ENCODE peak calls at places on chromosomes 16 and 17, in four cellular contexts. One of them, this sample, is unnamed.

GRCh38 chr16:56534847-56535383 is 15.1 kb upstream of the BBS2 start:
- DNase-seq in A549: no peak
- DNase-seq in K562: no peak
- DNase-seq in HCT116: no peak
- DNase-seq in this sample: no peak

GRCh38 chr16:78297066-78297666 is 197.7 kb downstream of the WWOX start:
- DNase-seq in A549: no peak
- DNase-seq in K562: no peak
- DNase-seq in HCT116: no peak
- DNase-seq in this sample: no peak

GRCh38 chr17:15414502-15415348 is 52.7 kb downstream of the CDRT4 start:
- DNase-seq in A549: no peak
- DNase-seq in K562: no peak
- DNase-seq in HCT116: no peak
- DNase-seq in this sample: no peak

GRCh38 chr17:10149573-10150399 is 48.6 kb downstream of the GAS7 start:
- DNase-seq in A549: peak
- DNase-seq in K562: peak
- DNase-seq in HCT116: peak
- DNase-seq in this sample: peak

GRCh38 chr16:89360760-89361435 is 129.5 kb downstream of the ANKRD11 start:
- DNase-seq in A549: no peak
- DNase-seq in K562: no peak
- DNase-seq in HCT116: no peak
- DNase-seq in this sample: no peak

GRCh38 chr16:89732918-89733242 is 11.5 kb downstream of the ZNF276 start:
- DNase-seq in A549: no peak
- DNase-seq in K562: no peak
- DNase-seq in HCT116: no peak
- DNase-seq in this sample: no peak

GRCh38 chr16:57305159-57305811 is 20.8 kb upstream of the PLLP start:
- DNase-seq in A549: no peak
- DNase-seq in K562: no peak
- DNase-seq in HCT116: no peak
- DNase-seq in this sample: no peak

GRCh38 chr16:2852731-2853507 is 5.1 kb downstream of the PRSS22 start:
- DNase-seq in A549: no peak
- DNase-seq in K562: peak
- DNase-seq in HCT116: no peak
- DNase-seq in this sample: no peak

GRCh38 chr17:35046245-35046644 is 17.3 kb downstream of the RFFL start:
- DNase-seq in A549: no peak
- DNase-seq in K562: no peak
- DNase-seq in HCT116: no peak
- DNase-seq in this sample: no peak

GRCh38 chr16:60310836-60311445 is 1576.8 kb upstream of the GOT2 start:
- DNase-seq in A549: no peak
- DNase-seq in K562: no peak
- DNase-seq in HCT116: no peak
- DNase-seq in this sample: no peak

GRCh38 chr16:68311316-68311620 is 449 bp downstream of the PRMT7 start:
- DNase-seq in A549: no peak
- DNase-seq in K562: no peak
- DNase-seq in HCT116: no peak
- DNase-seq in this sample: peak

GRCh38 chr16:82935781-82936180 is 309.0 kb downstream of the CDH13 start:
- DNase-seq in A549: no peak
- DNase-seq in K562: no peak
- DNase-seq in HCT116: no peak
- DNase-seq in this sample: no peak

GRCh38 chr17:21549107-21549687 is 143.1 kb upstream of the KCNJ18 start:
- DNase-seq in A549: no peak
- DNase-seq in K562: no peak
- DNase-seq in HCT116: no peak
- DNase-seq in this sample: peak

GRCh38 chr16:66109677-66110076 is 256.8 kb upstream of the CDH5 start:
- DNase-seq in A549: no peak
- DNase-seq in K562: no peak
- DNase-seq in HCT116: no peak
- DNase-seq in this sample: no peak

GRCh38 chr16:55039511-55039910 is 108.8 kb downstream of the IRX5 start:
- DNase-seq in A549: no peak
- DNase-seq in K562: no peak
- DNase-seq in HCT116: no peak
- DNase-seq in this sample: no peak

GRCh38 chr17:8913879-8914278 is 46.4 kb upstream of the PIK3R6 start:
- DNase-seq in A549: no peak
- DNase-seq in K562: no peak
- DNase-seq in HCT116: no peak
- DNase-seq in this sample: no peak

DNA sequence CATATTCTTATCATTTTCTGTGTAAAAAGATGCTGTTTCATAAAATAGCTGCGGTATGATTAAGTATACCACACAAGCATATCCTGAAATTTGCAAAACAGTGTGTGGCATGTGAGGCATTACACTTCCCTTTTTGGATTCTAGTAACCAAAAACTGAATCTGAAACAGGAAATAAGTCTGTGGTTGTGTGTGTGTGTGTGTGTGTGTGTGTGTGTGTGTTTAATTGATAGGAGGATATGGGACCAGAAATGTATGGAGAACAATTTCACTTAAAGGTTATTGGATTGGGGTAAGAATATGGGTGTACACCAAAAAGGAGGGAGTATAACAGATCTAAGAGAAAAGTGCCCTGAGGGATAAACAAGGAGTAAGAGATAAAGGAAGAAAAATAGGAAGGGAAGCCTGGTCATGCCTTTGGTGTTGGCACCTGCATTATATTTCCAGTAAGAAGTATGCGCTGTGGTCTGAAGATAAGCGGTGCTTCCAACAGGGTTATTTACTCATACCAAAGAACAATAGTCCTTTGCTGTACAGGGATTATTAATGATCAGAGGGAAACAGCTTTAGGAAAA is 4.0 kb downstream of the LYRM1 start:
- DNase-seq in A549: no peak
- DNase-seq in K562: no peak
- DNase-seq in HCT116: peak
- DNase-seq in this sample: peak
- TF ChIP-seq RAD21 in A549: no peak
- TF ChIP-seq RAD21 in K562: no peak
- TF ChIP-seq RAD21 in HCT116: peak
- TF ChIP-seq RAD21 in this sample: no peak

DNA sequence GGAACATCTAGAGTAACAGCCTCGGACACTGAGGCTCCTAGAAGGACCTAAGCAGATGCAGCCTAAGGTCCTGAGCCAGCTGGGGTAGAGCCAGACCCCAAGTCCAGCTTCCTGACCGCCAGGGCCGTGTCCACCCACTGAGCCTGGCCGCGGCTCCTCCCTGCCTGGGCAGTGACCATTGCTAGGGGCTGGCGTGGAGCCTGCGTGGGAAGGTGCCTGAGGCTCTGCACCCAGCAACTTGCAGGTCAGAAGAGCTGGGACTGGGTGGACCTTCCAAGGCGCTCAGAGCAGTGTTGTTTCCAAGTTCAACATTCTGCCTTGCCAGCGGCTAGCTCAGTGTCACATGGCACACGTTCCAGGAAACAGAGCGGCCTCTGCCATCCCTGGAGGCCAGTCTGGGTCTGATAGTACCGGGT is 209.6 kb upstream of the CIBAR2 start:
- DNase-seq in A549: no peak
- DNase-seq in K562: peak
- DNase-seq in HCT116: no peak
- DNase-seq in this sample: peak
- TF ChIP-seq RAD21 in A549: no peak
- TF ChIP-seq RAD21 in K562: no peak
- TF ChIP-seq RAD21 in HCT116: no peak
- TF ChIP-seq RAD21 in this sample: peak

GRCh38 chr17:75392559-75392958 is 12.9 kb downstream of the GRB2 start:
- DNase-seq in A549: no peak
- DNase-seq in K562: no peak
- DNase-seq in HCT116: no peak
- DNase-seq in this sample: no peak

GRCh38 chr17:75396025-75396424 is 9.5 kb downstream of the GRB2 start:
- DNase-seq in A549: no peak
- DNase-seq in K562: no peak
- DNase-seq in HCT116: no peak
- DNase-seq in this sample: no peak

GRCh38 chr17:75393523-75394331 is 11.8 kb downstream of the GRB2 start:
- DNase-seq in A549: peak
- DNase-seq in K562: peak
- DNase-seq in HCT116: peak
- DNase-seq in this sample: peak

GRCh38 chr17:75396781-75397180 is 8.7 kb downstream of the GRB2 start:
- DNase-seq in A549: no peak
- DNase-seq in K562: no peak
- DNase-seq in HCT116: no peak
- DNase-seq in this sample: no peak

GRCh38 chr17:75394332-75394918 is 11.1 kb downstream of the GRB2 start:
- DNase-seq in A549: peak
- DNase-seq in K562: no peak
- DNase-seq in HCT116: no peak
- DNase-seq in this sample: no peak
- TF ChIP-seq RAD21 in A549: no peak
- TF ChIP-seq RAD21 in K562: no peak
- TF ChIP-seq RAD21 in HCT116: no peak
- TF ChIP-seq RAD21 in this sample: no peak

GRCh38 chr17:58329808-58330543 is 1.4 kb upstream of the TSPOAP1 start:
- DNase-seq in A549: no peak
- DNase-seq in K562: no peak
- DNase-seq in HCT116: no peak
- DNase-seq in this sample: no peak

GRCh38 chr17:58330544-58330996 is 2.0 kb upstream of the TSPOAP1 start:
- DNase-seq in A549: no peak
- DNase-seq in K562: no peak
- DNase-seq in HCT116: no peak
- DNase-seq in this sample: no peak

GRCh38 chr17:58332720-58333395 is 4.3 kb upstream of the TSPOAP1 start:
- DNase-seq in A549: no peak
- DNase-seq in K562: no peak
- DNase-seq in HCT116: no peak
- DNase-seq in this sample: no peak

GRCh38 chr17:58331815-58332719 is 3.5 kb upstream of the TSPOAP1 start:
- DNase-seq in A549: no peak
- DNase-seq in K562: peak
- DNase-seq in HCT116: no peak
- DNase-seq in this sample: no peak

DNA sequence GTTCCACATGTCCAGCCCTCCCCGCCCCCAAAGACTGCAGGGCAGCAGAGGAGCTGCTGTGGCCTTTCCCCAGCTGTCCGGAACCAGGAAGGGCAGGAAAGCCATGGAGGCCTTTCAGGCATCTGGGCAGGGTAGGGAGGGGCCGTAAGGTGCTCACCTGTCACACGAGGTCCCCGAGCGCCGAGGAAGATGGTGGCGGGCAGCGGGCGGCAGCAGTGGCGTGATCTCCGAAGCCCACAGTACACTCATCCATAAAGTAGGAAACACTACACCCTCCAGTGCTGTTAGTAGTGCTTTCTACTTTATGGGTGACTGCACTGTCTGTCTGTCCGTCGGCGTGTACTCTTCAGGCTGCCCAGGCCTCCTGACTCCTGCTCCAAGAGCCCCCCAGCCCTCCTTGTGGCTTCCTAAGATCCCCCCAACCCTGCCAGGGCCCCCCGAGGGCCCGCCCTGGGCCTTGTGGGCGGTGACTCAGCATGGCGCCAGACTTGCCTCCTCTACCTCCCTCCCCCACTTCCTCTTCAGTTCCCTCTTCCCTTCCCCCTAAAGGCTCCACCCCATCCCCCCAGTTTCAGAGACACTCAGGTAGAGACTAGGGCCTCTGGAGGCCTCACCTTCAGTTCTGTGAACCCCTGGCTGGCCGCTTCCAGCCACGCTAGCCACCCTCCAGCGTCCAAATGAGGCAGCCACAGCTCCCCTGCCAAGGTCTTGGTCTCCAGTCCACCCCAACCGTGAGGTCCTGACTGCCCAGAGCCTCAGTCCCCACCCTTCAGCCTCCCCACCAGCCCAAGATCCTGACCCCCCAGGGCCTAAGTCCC is 2.6 kb upstream of the TSPOAP1 start:
- DNase-seq in A549: no peak
- DNase-seq in K562: peak
- DNase-seq in HCT116: no peak
- DNase-seq in this sample: no peak
- TF ChIP-seq RAD21 in A549: no peak
- TF ChIP-seq RAD21 in K562: no peak
- TF ChIP-seq RAD21 in HCT116: no peak
- TF ChIP-seq RAD21 in this sample: no peak

GRCh38 chr16:74601131-74601871 is 5.6 kb downstream of the GLG1 start:
- DNase-seq in A549: no peak
- DNase-seq in K562: peak
- DNase-seq in HCT116: no peak
- DNase-seq in this sample: no peak

GRCh38 chr16:74606521-74607309 is at the start of gene GLG1:
- DNase-seq in A549: peak
- DNase-seq in K562: peak
- DNase-seq in HCT116: peak
- DNase-seq in this sample: peak

GRCh38 chr16:74605746-74606520 is 981 bp downstream of the GLG1 start:
- DNase-seq in A549: no peak
- DNase-seq in K562: no peak
- DNase-seq in HCT116: no peak
- DNase-seq in this sample: no peak

GRCh38 chr16:74605332-74605731 is 1.6 kb downstream of the GLG1 start:
- DNase-seq in A549: no peak
- DNase-seq in K562: no peak
- DNase-seq in HCT116: no peak
- DNase-seq in this sample: no peak

GRCh38 chr16:74603848-74604247 is 3.1 kb downstream of the GLG1 start:
- DNase-seq in A549: no peak
- DNase-seq in K562: no peak
- DNase-seq in HCT116: no peak
- DNase-seq in this sample: peak
- TF ChIP-seq RAD21 in A549: no peak
- TF ChIP-seq RAD21 in K562: no peak
- TF ChIP-seq RAD21 in HCT116: no peak
- TF ChIP-seq RAD21 in this sample: no peak

DNA sequence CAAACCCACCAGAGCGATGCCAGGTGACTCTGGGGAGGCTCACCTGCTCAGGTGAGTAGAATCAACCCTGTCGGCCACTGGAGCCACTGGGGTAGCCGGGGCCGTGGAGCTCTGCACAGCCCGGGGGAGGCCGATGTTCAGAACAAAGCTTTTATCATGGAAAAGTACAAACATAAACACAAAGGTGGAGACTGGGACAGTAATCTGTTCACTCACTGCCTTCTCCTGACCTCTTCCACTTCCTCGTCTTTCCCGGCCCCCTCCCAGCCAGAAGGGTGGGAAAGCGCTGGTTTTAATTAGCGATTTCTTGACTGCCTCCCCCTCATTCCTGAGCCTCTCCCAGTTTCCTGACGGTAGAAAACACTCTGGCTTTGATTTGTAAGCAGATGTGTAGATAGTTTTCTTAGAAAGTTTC is 9.8 kb upstream of the TEX19 start:
- DNase-seq in A549: no peak
- DNase-seq in K562: no peak
- DNase-seq in HCT116: no peak
- DNase-seq in this sample: no peak
- TF ChIP-seq RAD21 in A549: no peak
- TF ChIP-seq RAD21 in K562: no peak
- TF ChIP-seq RAD21 in HCT116: no peak
- TF ChIP-seq RAD21 in this sample: no peak